ENCODE peak calls at places on chromosomes 6 and 20, in eight cellular contexts. One of them, this sample, is unnamed.

GRCh38 chr6:145012039-145012662 is 723.2 kb downstream of the EPM2A start:
- DNase-seq in IMR-90: peak
- DNase-seq in endothelial cell of umbilical vein: no peak
- DNase-seq in Peyer's patch: no peak
- DNase-seq in heart right ventricle: no peak
- DNase-seq in colonic mucosa: no peak
- DNase-seq in keratinocyte: no peak
- DNase-seq in lung: no peak
- DNase-seq in this sample: no peak

GRCh38 chr20:19935842-19936241 is 81.3 kb upstream of the NAA20 start:
- DNase-seq in IMR-90: no peak
- DNase-seq in endothelial cell of umbilical vein: no peak
- DNase-seq in Peyer's patch: no peak
- DNase-seq in heart right ventricle: no peak
- DNase-seq in colonic mucosa: peak
- DNase-seq in keratinocyte: no peak
- DNase-seq in lung: no peak
- DNase-seq in this sample: no peak

GRCh38 chr6:131331146-131331545 is 195.9 kb downstream of the AKAP7 start:
- DNase-seq in IMR-90: no peak
- DNase-seq in endothelial cell of umbilical vein: no peak
- DNase-seq in Peyer's patch: no peak
- DNase-seq in heart right ventricle: no peak
- DNase-seq in colonic mucosa: no peak
- DNase-seq in keratinocyte: no peak
- DNase-seq in lung: peak
- DNase-seq in this sample: no peak

GRCh38 chr6:122653094-122653493 is 42.9 kb downstream of the PKIB start:
- DNase-seq in IMR-90: peak
- DNase-seq in endothelial cell of umbilical vein: no peak
- DNase-seq in Peyer's patch: no peak
- DNase-seq in heart right ventricle: no peak
- DNase-seq in colonic mucosa: no peak
- DNase-seq in keratinocyte: peak
- DNase-seq in lung: no peak
- DNase-seq in this sample: no peak

GRCh38 chr20:47502271-47502730 is 614 bp downstream of the NCOA3 start:
- DNase-seq in IMR-90: peak
- DNase-seq in endothelial cell of umbilical vein: no peak
- DNase-seq in Peyer's patch: peak
- DNase-seq in heart right ventricle: no peak
- DNase-seq in colonic mucosa: peak
- DNase-seq in keratinocyte: no peak
- DNase-seq in lung: no peak
- DNase-seq in this sample: peak

GRCh38 chr6:27280064-27280539 is 32.0 kb downstream of the POM121L2 start:
- DNase-seq in IMR-90: peak
- DNase-seq in endothelial cell of umbilical vein: peak
- DNase-seq in Peyer's patch: no peak
- DNase-seq in heart right ventricle: no peak
- DNase-seq in colonic mucosa: peak
- DNase-seq in keratinocyte: no peak
- DNase-seq in lung: no peak
- DNase-seq in this sample: peak

GRCh38 chr6:13300649-13301590 is 27.4 kb downstream of the TBC1D7 start:
- DNase-seq in IMR-90: no peak
- DNase-seq in endothelial cell of umbilical vein: no peak
- DNase-seq in Peyer's patch: no peak
- DNase-seq in heart right ventricle: no peak
- DNase-seq in colonic mucosa: no peak
- DNase-seq in keratinocyte: no peak
- DNase-seq in lung: no peak
- DNase-seq in this sample: no peak

GRCh38 chr6:114418304-114418972 is 75.6 kb upstream of the HS3ST5 start:
- DNase-seq in IMR-90: no peak
- DNase-seq in endothelial cell of umbilical vein: no peak
- DNase-seq in Peyer's patch: no peak
- DNase-seq in heart right ventricle: no peak
- DNase-seq in colonic mucosa: no peak
- DNase-seq in keratinocyte: no peak
- DNase-seq in lung: no peak
- DNase-seq in this sample: no peak

GRCh38 chr20:63698739-63699465 is 2.5 kb downstream of the TNFRSF6B start:
- DNase-seq in IMR-90: peak
- DNase-seq in endothelial cell of umbilical vein: peak
- DNase-seq in Peyer's patch: no peak
- DNase-seq in heart right ventricle: no peak
- DNase-seq in colonic mucosa: no peak
- DNase-seq in keratinocyte: peak
- DNase-seq in lung: no peak
- DNase-seq in this sample: peak

DNA sequence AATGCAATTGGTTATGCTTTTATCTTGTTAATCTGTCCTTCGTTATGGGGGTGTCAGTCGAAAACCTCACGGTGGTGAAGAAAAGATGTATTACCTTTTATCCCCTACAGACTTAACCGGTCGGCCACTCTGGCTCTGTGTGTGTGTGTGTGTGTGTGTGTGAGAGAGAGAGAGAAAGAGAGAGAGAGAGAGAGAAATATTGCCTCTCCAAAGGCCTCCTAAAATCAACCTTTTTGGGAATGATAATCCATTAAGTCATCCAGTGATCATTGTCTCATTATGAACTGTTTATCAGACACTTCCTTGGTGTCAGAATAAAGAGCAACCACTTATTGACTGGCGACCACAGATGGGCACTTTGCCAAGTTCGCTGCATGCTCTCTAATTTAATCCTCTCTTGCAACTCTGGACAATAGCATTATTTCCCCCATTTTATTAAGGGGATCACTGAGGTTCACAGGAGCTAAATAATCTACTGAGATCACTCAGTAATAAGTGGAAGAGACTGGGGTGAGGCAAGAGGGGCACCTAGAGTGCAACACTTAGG is 30.7 kb downstream of the SLC35D3 start:
- DNase-seq in IMR-90: no peak
- DNase-seq in endothelial cell of umbilical vein: no peak
- DNase-seq in Peyer's patch: no peak
- DNase-seq in heart right ventricle: no peak
- DNase-seq in colonic mucosa: no peak
- DNase-seq in keratinocyte: no peak
- DNase-seq in lung: no peak
- DNase-seq in this sample: no peak
- H3K4me3 ChIP-seq in IMR-90: no peak
- H3K4me3 ChIP-seq in endothelial cell of umbilical vein: no peak
- H3K4me3 ChIP-seq in Peyer's patch: no peak
- H3K4me3 ChIP-seq in heart right ventricle: no peak
- H3K4me3 ChIP-seq in colonic mucosa: no peak
- H3K4me3 ChIP-seq in keratinocyte: no peak
- H3K4me3 ChIP-seq in lung: no peak
- H3K4me3 ChIP-seq in this sample: no peak

GRCh38 chr6:45438156-45438555 is 60.4 kb upstream of the SUPT3H start:
- DNase-seq in IMR-90: no peak
- DNase-seq in endothelial cell of umbilical vein: no peak
- DNase-seq in Peyer's patch: no peak
- DNase-seq in heart right ventricle: no peak
- DNase-seq in colonic mucosa: no peak
- DNase-seq in keratinocyte: no peak
- DNase-seq in lung: no peak
- DNase-seq in this sample: no peak

GRCh38 chr6:45439459-45439858 is 61.7 kb upstream of the SUPT3H start:
- DNase-seq in IMR-90: no peak
- DNase-seq in endothelial cell of umbilical vein: no peak
- DNase-seq in Peyer's patch: no peak
- DNase-seq in heart right ventricle: no peak
- DNase-seq in colonic mucosa: no peak
- DNase-seq in keratinocyte: no peak
- DNase-seq in lung: no peak
- DNase-seq in this sample: no peak

GRCh38 chr6:45437441-45437820 is 59.7 kb upstream of the SUPT3H start:
- DNase-seq in IMR-90: no peak
- DNase-seq in endothelial cell of umbilical vein: no peak
- DNase-seq in Peyer's patch: no peak
- DNase-seq in heart right ventricle: no peak
- DNase-seq in colonic mucosa: no peak
- DNase-seq in keratinocyte: no peak
- DNase-seq in lung: no peak
- DNase-seq in this sample: no peak

GRCh38 chr6:45439861-45440388 is 62.2 kb upstream of the SUPT3H start:
- DNase-seq in IMR-90: no peak
- DNase-seq in endothelial cell of umbilical vein: no peak
- DNase-seq in Peyer's patch: no peak
- DNase-seq in heart right ventricle: no peak
- DNase-seq in colonic mucosa: no peak
- DNase-seq in keratinocyte: no peak
- DNase-seq in lung: no peak
- DNase-seq in this sample: no peak

GRCh38 chr6:45438849-45439406 is 61.2 kb upstream of the SUPT3H start:
- DNase-seq in IMR-90: peak
- DNase-seq in endothelial cell of umbilical vein: peak
- DNase-seq in Peyer's patch: no peak
- DNase-seq in heart right ventricle: no peak
- DNase-seq in colonic mucosa: no peak
- DNase-seq in keratinocyte: peak
- DNase-seq in lung: no peak
- DNase-seq in this sample: peak
- TF ChIP-seq CTCF in IMR-90: no peak
- TF ChIP-seq CTCF in endothelial cell of umbilical vein: no peak
- TF ChIP-seq CTCF in Peyer's patch: no peak
- TF ChIP-seq CTCF in heart right ventricle: no peak
- TF ChIP-seq CTCF in colonic mucosa: no peak
- TF ChIP-seq CTCF in keratinocyte: no peak
- TF ChIP-seq CTCF in lung: no peak
- TF ChIP-seq CTCF in this sample: no peak

GRCh38 chr20:38748863-38749153 is 548 bp downstream of the ACTR5 start:
- DNase-seq in IMR-90: no peak
- DNase-seq in endothelial cell of umbilical vein: no peak
- DNase-seq in Peyer's patch: peak
- DNase-seq in heart right ventricle: no peak
- DNase-seq in colonic mucosa: peak
- DNase-seq in keratinocyte: no peak
- DNase-seq in lung: peak
- DNase-seq in this sample: no peak

GRCh38 chr20:38748097-38748862 is at the start of gene ACTR5:
- DNase-seq in IMR-90: peak
- DNase-seq in endothelial cell of umbilical vein: peak
- DNase-seq in Peyer's patch: peak
- DNase-seq in heart right ventricle: peak
- DNase-seq in colonic mucosa: peak
- DNase-seq in keratinocyte: no peak
- DNase-seq in lung: peak
- DNase-seq in this sample: peak

GRCh38 chr20:38751360-38751976 is 3.2 kb downstream of the ACTR5 start:
- DNase-seq in IMR-90: peak
- DNase-seq in endothelial cell of umbilical vein: peak
- DNase-seq in Peyer's patch: peak
- DNase-seq in heart right ventricle: no peak
- DNase-seq in colonic mucosa: no peak
- DNase-seq in keratinocyte: no peak
- DNase-seq in lung: no peak
- DNase-seq in this sample: peak

GRCh38 chr20:38745757-38746156 is 2.5 kb upstream of the ACTR5 start:
- DNase-seq in IMR-90: no peak
- DNase-seq in endothelial cell of umbilical vein: no peak
- DNase-seq in Peyer's patch: no peak
- DNase-seq in heart right ventricle: no peak
- DNase-seq in colonic mucosa: no peak
- DNase-seq in keratinocyte: no peak
- DNase-seq in lung: no peak
- DNase-seq in this sample: no peak

GRCh38 chr20:38747495-38748096 is 664 bp upstream of the ACTR5 start:
- DNase-seq in IMR-90: no peak
- DNase-seq in endothelial cell of umbilical vein: no peak
- DNase-seq in Peyer's patch: no peak
- DNase-seq in heart right ventricle: no peak
- DNase-seq in colonic mucosa: peak
- DNase-seq in keratinocyte: no peak
- DNase-seq in lung: no peak
- DNase-seq in this sample: no peak
- H3K4me3 ChIP-seq in IMR-90: peak
- H3K4me3 ChIP-seq in endothelial cell of umbilical vein: peak
- H3K4me3 ChIP-seq in Peyer's patch: peak
- H3K4me3 ChIP-seq in heart right ventricle: peak
- H3K4me3 ChIP-seq in colonic mucosa: peak
- H3K4me3 ChIP-seq in keratinocyte: peak
- H3K4me3 ChIP-seq in lung: no peak
- H3K4me3 ChIP-seq in this sample: peak

GRCh38 chr6:4472222-4472621 is 304.0 kb upstream of the CDYL start:
- DNase-seq in IMR-90: no peak
- DNase-seq in endothelial cell of umbilical vein: no peak
- DNase-seq in Peyer's patch: no peak
- DNase-seq in heart right ventricle: no peak
- DNase-seq in colonic mucosa: no peak
- DNase-seq in keratinocyte: no peak
- DNase-seq in lung: no peak
- DNase-seq in this sample: no peak

GRCh38 chr6:4464638-4465037 is 311.6 kb upstream of the CDYL start:
- DNase-seq in IMR-90: no peak
- DNase-seq in endothelial cell of umbilical vein: no peak
- DNase-seq in Peyer's patch: no peak
- DNase-seq in heart right ventricle: no peak
- DNase-seq in colonic mucosa: no peak
- DNase-seq in keratinocyte: no peak
- DNase-seq in lung: no peak
- DNase-seq in this sample: no peak

GRCh38 chr6:4466260-4466659 is 309.9 kb upstream of the CDYL start:
- DNase-seq in IMR-90: peak
- DNase-seq in endothelial cell of umbilical vein: peak
- DNase-seq in Peyer's patch: no peak
- DNase-seq in heart right ventricle: no peak
- DNase-seq in colonic mucosa: no peak
- DNase-seq in keratinocyte: no peak
- DNase-seq in lung: peak
- DNase-seq in this sample: peak

GRCh38 chr6:4470698-4471210 is 305.4 kb upstream of the CDYL start:
- DNase-seq in IMR-90: no peak
- DNase-seq in endothelial cell of umbilical vein: no peak
- DNase-seq in Peyer's patch: no peak
- DNase-seq in heart right ventricle: no peak
- DNase-seq in colonic mucosa: no peak
- DNase-seq in keratinocyte: no peak
- DNase-seq in lung: no peak
- DNase-seq in this sample: no peak

DNA sequence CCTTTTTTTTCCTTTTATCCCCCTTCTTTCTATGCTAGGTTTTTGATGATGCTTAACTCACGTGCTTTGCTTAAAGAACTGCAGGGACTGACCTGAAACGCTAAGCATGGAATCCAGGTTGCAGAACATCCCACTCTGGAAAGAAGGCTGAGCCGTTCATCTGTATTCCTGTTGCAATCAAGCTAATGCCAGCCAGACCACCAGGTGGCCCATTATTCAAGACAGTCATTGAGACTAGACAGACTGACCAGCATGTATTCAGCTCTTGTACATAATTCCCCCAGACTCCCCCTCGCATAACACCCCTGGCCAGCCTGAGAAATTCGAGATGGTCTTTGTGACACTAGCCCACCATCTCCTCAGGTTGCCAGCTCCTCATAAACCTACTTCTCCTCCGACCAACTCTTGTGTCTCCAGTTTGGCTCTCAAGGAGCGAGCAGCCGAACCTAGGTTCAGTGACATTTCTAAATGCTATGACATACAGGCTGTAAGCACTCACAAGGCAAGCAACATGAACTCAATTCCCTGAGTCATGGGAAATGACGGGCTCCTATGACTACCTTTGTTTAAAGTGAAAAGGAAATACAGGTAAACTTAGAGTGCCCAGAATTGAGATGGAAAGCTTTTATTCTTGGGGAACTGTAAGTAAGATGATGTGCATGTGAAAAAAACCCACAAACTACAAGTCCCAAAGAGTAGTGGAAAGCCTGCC is 309.3 kb upstream of the CDYL start:
- DNase-seq in IMR-90: no peak
- DNase-seq in endothelial cell of umbilical vein: peak
- DNase-seq in Peyer's patch: no peak
- DNase-seq in heart right ventricle: no peak
- DNase-seq in colonic mucosa: no peak
- DNase-seq in keratinocyte: no peak
- DNase-seq in lung: no peak
- DNase-seq in this sample: peak
- TF ChIP-seq CTCF in IMR-90: no peak
- TF ChIP-seq CTCF in endothelial cell of umbilical vein: no peak
- TF ChIP-seq CTCF in Peyer's patch: no peak
- TF ChIP-seq CTCF in heart right ventricle: no peak
- TF ChIP-seq CTCF in colonic mucosa: no peak
- TF ChIP-seq CTCF in keratinocyte: peak
- TF ChIP-seq CTCF in lung: no peak
- TF ChIP-seq CTCF in this sample: peak

This sample was measured in fibroblast of pulmonary artery.